ENCODE peak calls at places on chromosome 11, in five cellular contexts. R, M, Z, K and L are unnamed samples. For H3K27me3, the result is how much of the 10 kb centered on the place peaks cover.

GRCh38 chr11:85682330-85683305 is 3.4 kb downstream of the CCDC89 start:
- DNase-seq in R (no peak), M (no peak), Z (peak), K (peak), L (no peak)

GRCh38 chr11:43718373-43718772 is 37.8 kb downstream of the HSD17B12 start:
- DNase-seq in R (no peak), M (no peak), Z (no peak), K (no peak), L (no peak)

GRCh38 chr11:47234669-47235075 is 13.9 kb downstream of the ACP2 start:
- DNase-seq in R (no peak), M (peak), Z (no peak), K (no peak), L (no peak)

GRCh38 chr11:18046116-18046777 is at the start of gene TPH1:
- DNase-seq in R (peak), M (no peak), Z (peak), K (peak), L (peak)

GRCh38 chr11:63710476-63711217 is 29.3 kb downstream of the RTN3 start:
- DNase-seq in R (peak), M (peak), Z (no peak), K (peak), L (no peak)

GRCh38 chr11:61162092-61162935 is 1.1 kb upstream of the VPS37C start:
- DNase-seq in R (peak), M (peak), Z (no peak), K (peak), L (no peak)

GRCh38 chr11:64056213-64056785 is 20.6 kb downstream of the FLRT1 start:
- DNase-seq in R (no peak), M (no peak), Z (no peak), K (no peak), L (no peak)

GRCh38 chr11:132941024-132941646 is 591.2 kb downstream of the OPCML start:
- DNase-seq in R (peak), M (peak), Z (no peak), K (peak), L (no peak)

GRCh38 chr11:14722507-14722906 is 78.9 kb downstream of the PDE3B start:
- DNase-seq in R (peak), M (no peak), Z (no peak), K (peak), L (no peak)

GRCh38 chr11:2672553-2673249 is 27.1 kb downstream of the KCNQ1OT1 start:
- DNase-seq in R (no peak), M (no peak), Z (no peak), K (no peak), L (no peak)

GRCh38 chr11:1924646-1925372 is 5.3 kb downstream of the TNNT3 start:
- DNase-seq in R (no peak), M (no peak), Z (no peak), K (no peak), L (no peak)

GRCh38 chr11:69114811-69115523 is 40.8 kb upstream of the SMIM38 start:
- DNase-seq in R (no peak), M (no peak), Z (no peak), K (no peak), L (no peak)

GRCh38 chr11:35662061-35662648 is 420 bp upstream of the TRIM44 start:
- DNase-seq in R (no peak), M (peak), Z (no peak), K (peak), L (no peak)

GRCh38 chr11:107054391-107054790 is 36.1 kb upstream of the GUCY1A2 start:
- DNase-seq in R (no peak), M (no peak), Z (no peak), K (no peak), L (no peak)

GRCh38 chr11:101180481-101180880 is 50.9 kb upstream of the PGR start:
- DNase-seq in R (no peak), M (no peak), Z (no peak), K (no peak), L (no peak)

GRCh38 chr11:27837895-27838563 is 137.8 kb upstream of the BDNF start:
- DNase-seq in R (no peak), M (no peak), Z (no peak), K (no peak), L (no peak)

GRCh38 chr11:38818720-38819119 is 2220.7 kb upstream of the RAG2 start:
- DNase-seq in R (no peak), M (peak), Z (no peak), K (no peak), L (no peak)

GRCh38 chr11:61357233-61357893 is 4.3 kb downstream of the CYB561A3 start:
- DNase-seq in R (no peak), M (no peak), Z (no peak), K (no peak), L (no peak)

GRCh38 chr11:45994421-45995341 is 72.2 kb downstream of the LARGE2 start:
- DNase-seq in R (peak), M (no peak), Z (no peak), K (peak), L (no peak)

GRCh38 chr11:111097191-111097590 is 148.3 kb upstream of the POU2AF2 start:
- DNase-seq in R (no peak), M (peak), Z (peak), K (peak), L (no peak)

GRCh38 chr11:102458531-102458930 is 6.0 kb upstream of the TMEM123 start:
- DNase-seq in R (no peak), M (no peak), Z (no peak), K (no peak), L (no peak)

GRCh38 chr11:131977231-131977630 is 606.8 kb downstream of the NTM start:
- DNase-seq in R (no peak), M (peak), Z (no peak), K (no peak), L (peak)

GRCh38 chr11:120801801-120802689 is 221.9 kb upstream of the TBCEL start:
- DNase-seq in R (peak), M (peak), Z (peak), K (peak), L (no peak)

GRCh38 chr11:120867988-120868387 is 155.9 kb upstream of the TBCEL start:
- DNase-seq in R (no peak), M (peak), Z (no peak), K (no peak), L (no peak)

GRCh38 chr11:124760205-124760652 is 1.9 kb downstream of the ESAM start:
- DNase-seq in R (peak), M (no peak), Z (peak), K (no peak), L (no peak)

DNA sequence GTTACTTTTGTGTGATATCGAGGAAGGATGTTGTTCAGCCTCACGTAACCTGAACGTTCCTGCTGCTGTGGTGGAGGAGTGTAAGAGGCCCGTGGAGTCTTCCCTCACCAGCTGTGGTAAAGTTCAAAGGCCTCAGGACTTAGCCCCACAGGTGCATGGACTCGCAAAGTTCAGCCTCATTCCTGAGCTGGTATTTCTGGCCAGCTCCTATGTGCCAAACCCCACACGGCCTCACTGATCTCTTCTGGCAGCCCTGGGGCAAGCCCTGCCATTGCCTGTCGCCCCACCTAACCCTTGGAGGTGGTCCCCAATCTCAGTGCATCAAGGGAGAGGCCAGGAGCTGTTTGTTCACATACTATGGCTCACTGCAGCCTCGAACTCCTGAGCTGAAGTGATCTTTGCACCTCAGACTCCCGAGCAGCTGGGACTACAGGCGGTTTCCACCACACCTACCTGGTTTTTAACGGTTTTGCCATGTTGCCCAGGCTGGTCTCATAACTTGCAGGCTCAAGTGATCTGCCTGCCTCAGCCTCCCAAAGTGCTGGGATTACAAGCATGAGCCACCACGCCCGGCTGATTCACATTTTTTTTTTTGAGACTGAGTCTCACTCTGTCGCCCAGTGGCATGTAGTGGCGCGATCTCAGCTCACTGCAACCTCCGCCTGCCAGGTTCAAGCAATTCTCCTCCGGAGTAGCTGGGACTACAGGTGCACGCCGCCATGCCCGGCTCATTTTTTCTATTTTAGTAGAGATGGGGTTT is 2.2 kb downstream of the PHRF1 start:
- DNase-seq in R (no peak), M (no peak), Z (no peak), K (no peak), L (no peak)
- H3K4me3 ChIP-seq in R (peak), M (peak), Z (peak), K (peak), L (no peak)

GRCh38 chr11:34072831-34073230 is 21.3 kb downstream of the CAPRIN1 start:
- DNase-seq in R (no peak), M (no peak), Z (no peak), K (no peak), L (no peak)
- TF ChIP-seq CTCF in R (no peak), M (no peak), Z (no peak), K (no peak), L (no peak)

GRCh38 chr11:117712530-117712929 is 84.5 kb downstream of the DSCAML1 start:
- DNase-seq in R (no peak), M (no peak), Z (no peak), K (no peak), L (no peak)
- H3K27me3 ChIP-seq in R (under half), M (half or more), Z (under half), K (under half), L (under half)

GRCh38 chr11:7578276-7578955 is 64.6 kb downstream of the PPFIBP2 start:
- DNase-seq in R (no peak), M (no peak), Z (no peak), K (no peak), L (no peak)

GRCh38 chr11:7576671-7577225 is 62.9 kb downstream of the PPFIBP2 start:
- DNase-seq in R (peak), M (no peak), Z (peak), K (no peak), L (no peak)

GRCh38 chr11:7575841-7576451 is 62.1 kb downstream of the PPFIBP2 start:
- DNase-seq in R (no peak), M (peak), Z (no peak), K (no peak), L (no peak)

GRCh38 chr11:7577883-7578242 is 64.1 kb downstream of the PPFIBP2 start:
- DNase-seq in R (no peak), M (peak), Z (no peak), K (peak), L (no peak)

GRCh38 chr11:7577226-7577882 is 63.6 kb downstream of the PPFIBP2 start:
- DNase-seq in R (no peak), M (no peak), Z (peak), K (peak), L (no peak)
- H3K4me3 ChIP-seq in R (no peak), M (no peak), Z (peak), K (peak), L (no peak)

DNA sequence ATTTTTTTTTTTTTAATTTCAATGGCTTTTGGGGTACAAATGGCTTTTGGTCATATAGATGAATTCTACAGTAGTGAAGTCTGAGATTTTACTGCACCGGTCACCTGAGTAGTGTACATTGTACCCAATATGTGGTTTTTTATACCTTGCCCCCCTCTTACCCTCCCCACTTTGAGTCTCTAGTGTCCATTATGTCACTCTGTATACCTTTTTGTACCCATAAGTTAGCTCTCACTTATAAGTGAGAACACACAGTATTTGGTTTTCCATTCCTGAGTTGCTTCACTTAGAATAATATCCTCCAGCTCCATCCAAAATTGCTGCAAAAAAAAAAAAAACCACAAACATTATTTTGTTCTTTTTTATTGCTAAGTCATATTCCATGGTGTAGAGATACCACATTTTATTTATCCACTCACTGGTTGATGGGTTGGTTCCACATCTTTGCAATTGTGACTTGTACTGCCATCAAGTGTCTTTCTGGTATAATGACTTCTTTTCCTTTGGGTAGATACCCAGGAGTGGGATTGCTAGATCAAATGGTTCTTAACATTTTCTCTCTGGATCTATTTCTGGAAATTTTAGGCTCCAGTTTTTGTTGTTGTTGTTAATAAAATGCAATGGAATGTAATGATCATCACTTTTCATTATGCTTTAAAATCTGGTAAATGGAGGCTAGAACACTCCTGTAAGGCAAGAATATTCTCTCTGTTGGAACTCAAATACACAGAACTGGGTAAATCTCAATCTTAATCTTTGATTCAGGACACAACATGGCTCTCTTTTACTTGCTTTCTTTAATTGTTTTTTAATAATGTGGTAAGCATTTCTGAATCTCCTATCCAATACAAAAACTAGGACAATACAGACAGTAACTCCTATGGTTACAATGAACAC is 10.3 kb downstream of the NEAT1 start:
- DNase-seq in R (peak), M (peak), Z (no peak), K (peak), L (no peak)
- TF ChIP-seq CTCF in R (peak), M (peak), Z (peak), K (no peak), L (peak)